ENCODE peak calls at places on chromosomes 16 and 17, in ten cellular contexts. Z, D, C, K, G, R, M, T, N and S are unnamed samples. For H3K36me3 and H3K9me3, the result is how much of the 10 kb centered on the place peaks cover.

GRCh38 chr16:88651276-88651988 is 579 bp upstream of the CYBA start:
- DNase-seq in Z (no peak), D (no peak), C (peak), K (peak), G (peak), R (peak), M (peak), T (peak), N (no peak), S (no peak)

GRCh38 chr17:47663997-47664941 is 14.6 kb downstream of the KPNB1 start:
- DNase-seq in Z (peak), D (peak), C (peak), K (peak), G (peak), R (peak), M (no peak), T (peak), N (peak), S (peak)

GRCh38 chr17:66837226-66837625 is 2.3 kb downstream of the CACNG5 start:
- DNase-seq in Z (no peak), D (no peak), C (no peak), K (no peak), G (no peak), R (no peak), M (no peak), T (no peak), N (no peak), S (no peak)

GRCh38 chr17:49104511-49105074 is 28.0 kb upstream of the B4GALNT2 start:
- DNase-seq in Z (peak), D (no peak), C (no peak), K (no peak), G (no peak), R (no peak), M (no peak), T (no peak), N (no peak), S (no peak)

GRCh38 chr17:68519911-68520310 is 7.7 kb downstream of the PRKAR1A start:
- DNase-seq in Z (peak), D (no peak), C (no peak), K (no peak), G (no peak), R (no peak), M (peak), T (no peak), N (no peak), S (no peak)

GRCh38 chr16:56350491-56351405 is 74.6 kb downstream of the AMFR start:
- DNase-seq in Z (no peak), D (no peak), C (peak), K (no peak), G (no peak), R (no peak), M (no peak), T (no peak), N (no peak), S (no peak)

GRCh38 chr17:16866436-16866835 is 105.5 kb downstream of the TNFRSF13B start:
- DNase-seq in Z (no peak), D (no peak), C (no peak), K (no peak), G (no peak), R (no peak), M (no peak), T (no peak), N (no peak), S (no peak)

GRCh38 chr16:11359370-11359769 is 14.1 kb downstream of the RMI2 start:
- DNase-seq in Z (peak), D (peak), C (peak), K (no peak), G (no peak), R (no peak), M (no peak), T (no peak), N (no peak), S (peak)

GRCh38 chr16:69324585-69325253 is 5.7 kb downstream of the PDF start:
- DNase-seq in Z (no peak), D (no peak), C (no peak), K (no peak), G (no peak), R (no peak), M (no peak), T (no peak), N (no peak), S (no peak)

GRCh38 chr16:69325784-69326171 is 4.6 kb downstream of the PDF start:
- DNase-seq in Z (no peak), D (no peak), C (no peak), K (no peak), G (no peak), R (no peak), M (no peak), T (no peak), N (no peak), S (no peak)

GRCh38 chr16:69323428-69323827 is 7.0 kb downstream of the PDF start:
- DNase-seq in Z (no peak), D (no peak), C (no peak), K (no peak), G (no peak), R (no peak), M (no peak), T (no peak), N (no peak), S (no peak)

GRCh38 chr16:69322343-69322742 is 8.0 kb downstream of the PDF start:
- DNase-seq in Z (no peak), D (no peak), C (no peak), K (no peak), G (no peak), R (no peak), M (no peak), T (peak), N (no peak), S (no peak)

DNA sequence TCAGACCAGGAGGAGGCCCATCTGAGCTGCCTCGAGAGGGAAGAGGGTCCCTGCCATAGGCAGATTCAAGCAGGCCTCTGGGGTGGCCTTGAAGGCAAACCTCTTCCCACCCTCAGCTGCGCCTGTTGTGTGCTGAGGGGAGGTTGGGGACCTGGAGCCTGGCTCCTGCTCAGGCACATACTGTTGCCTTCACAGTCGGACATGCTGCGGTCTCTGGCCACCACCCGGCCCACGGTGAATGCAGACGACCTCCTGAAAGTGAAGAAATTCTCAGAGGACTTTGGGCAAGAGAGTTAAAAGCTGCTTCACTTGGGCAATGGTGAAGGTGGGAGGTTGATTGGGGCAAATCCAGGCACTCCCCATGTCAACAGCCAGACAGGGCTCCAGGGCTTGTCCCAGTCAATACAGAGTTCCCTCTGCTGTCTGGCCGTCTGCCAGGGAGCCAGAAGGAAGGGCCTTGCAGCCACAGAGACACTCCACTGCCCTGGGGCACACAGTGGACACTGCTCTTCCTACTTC is 6.3 kb downstream of the PDF start:
- DNase-seq in Z (no peak), D (no peak), C (no peak), K (peak), G (peak), R (no peak), M (peak), T (peak), N (no peak), S (no peak)
- H3K36me3 ChIP-seq in Z (under half), D (under half), C (under half), K (under half), G (half or more), R (half or more), M (half or more), T (under half), N (under half), S (under half)

GRCh38 chr17:77666881-77667395 is 291.6 kb upstream of the TNRC6C start:
- DNase-seq in Z (no peak), D (no peak), C (no peak), K (peak), G (no peak), R (peak), M (no peak), T (no peak), N (no peak), S (no peak)

GRCh38 chr17:77667478-77667877 is 291.0 kb upstream of the TNRC6C start:
- DNase-seq in Z (no peak), D (no peak), C (no peak), K (no peak), G (no peak), R (no peak), M (no peak), T (no peak), N (no peak), S (peak)

GRCh38 chr17:77666480-77666879 is 292.0 kb upstream of the TNRC6C start:
- DNase-seq in Z (no peak), D (no peak), C (no peak), K (no peak), G (no peak), R (no peak), M (no peak), T (no peak), N (no peak), S (no peak)

GRCh38 chr17:77668518-77668917 is 290.0 kb upstream of the TNRC6C start:
- DNase-seq in Z (no peak), D (no peak), C (no peak), K (no peak), G (no peak), R (no peak), M (no peak), T (no peak), N (no peak), S (no peak)

DNA sequence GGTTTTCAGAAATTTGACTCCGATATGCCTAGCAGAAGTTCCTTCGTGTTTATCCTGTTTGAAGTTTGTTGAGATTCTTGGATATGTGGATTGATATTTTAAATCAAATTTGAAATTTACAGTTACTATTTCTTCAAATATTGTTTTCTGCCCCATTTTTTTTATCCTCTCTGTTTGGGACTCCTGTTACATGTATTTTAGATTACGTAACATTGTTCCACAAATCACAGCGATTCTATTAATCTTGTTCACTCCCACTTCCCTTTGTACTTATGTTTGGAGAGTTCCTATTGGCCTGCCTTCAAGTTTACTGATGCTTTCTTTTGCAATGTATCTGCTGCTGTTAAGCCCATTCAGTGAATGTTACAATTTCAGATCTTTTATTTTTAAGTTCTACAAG is 288.4 kb upstream of the TNRC6C start:
- DNase-seq in Z (no peak), D (no peak), C (no peak), K (no peak), G (no peak), R (no peak), M (no peak), T (no peak), N (no peak), S (no peak)
- H3K9me3 ChIP-seq in Z (under half), D (under half), C (under half), K (under half), G (under half), R (under half), M (under half), T (under half), N (under half), S (under half)

DNA sequence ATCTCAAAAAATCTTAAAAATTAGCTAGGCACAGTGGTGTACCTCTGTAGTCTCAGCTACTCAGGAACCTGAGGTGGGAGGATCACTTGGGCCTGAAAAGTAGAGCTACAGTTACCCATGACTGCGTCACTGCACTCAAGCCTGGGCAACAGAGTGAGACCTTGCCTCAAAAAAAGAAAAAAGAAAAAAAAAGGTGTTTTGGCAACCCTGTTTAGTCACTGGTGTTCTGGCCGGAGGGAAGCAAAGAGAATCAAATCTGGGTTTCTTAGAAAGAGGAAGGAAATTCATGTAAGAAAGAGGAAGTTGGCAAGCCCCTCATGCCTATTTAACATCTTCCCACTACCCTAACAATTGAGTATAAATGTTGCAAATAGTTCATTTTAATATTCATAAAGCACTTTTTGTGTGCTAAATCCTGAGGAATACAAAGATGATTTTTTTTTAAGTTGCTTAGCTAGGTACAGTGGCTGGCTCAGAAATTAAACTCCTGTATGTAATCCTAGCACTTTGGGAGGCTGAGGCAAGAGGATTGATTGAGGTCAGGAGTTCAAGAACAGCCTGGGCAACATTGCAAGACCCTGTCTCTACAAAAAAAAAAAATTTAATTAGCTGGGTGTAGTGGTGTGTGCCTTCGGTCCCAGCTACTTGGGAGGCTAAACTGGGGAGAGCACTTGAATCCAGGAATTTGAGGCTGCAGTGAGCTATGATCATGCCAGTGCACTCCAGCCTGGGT is 6.5 kb upstream of the USP32 start:
- DNase-seq in Z (no peak), D (no peak), C (no peak), K (no peak), G (no peak), R (no peak), M (no peak), T (no peak), N (no peak), S (no peak)
- H3K27ac ChIP-seq in Z (no peak), D (no peak), C (no peak), K (no peak), G (no peak), R (no peak), M (peak), T (no peak), N (no peak), S (no peak)

GRCh38 chr17:78675316-78675616 is 98.1 kb upstream of the DNAH17 start:
- DNase-seq in Z (no peak), D (no peak), C (no peak), K (no peak), G (no peak), R (no peak), M (no peak), T (no peak), N (no peak), S (no peak)
- H3K36me3 ChIP-seq in Z (under half), D (under half), C (under half), K (half or more), G (half or more), R (half or more), M (half or more), T (under half), N (under half), S (under half)

GRCh38 chr16:89994389-89994720 is 24.9 kb downstream of the DBNDD1 start:
- DNase-seq in Z (no peak), D (no peak), C (no peak), K (no peak), G (no peak), R (no peak), M (no peak), T (no peak), N (no peak), S (no peak)
- H3K9me3 ChIP-seq in Z (under half), D (under half), C (under half), K (under half), G (under half), R (under half), M (under half), T (under half), N (under half), S (under half)